ENCODE peak calls at places on chromosomes 12 and 14, in four cellular contexts. One of them, this sample, is unnamed.

GRCh38 chr12:93740721-93741120 is 63.5 kb downstream of the CRADD start:
- DNase-seq in NCI-H2081 treated with DMSO at 0.1 percent for 48 hours: no peak
- DNase-seq in AG10803: peak; percentile 47
- DNase-seq in tibial artery: no peak
- DNase-seq in this sample: no peak

GRCh38 chr14:102875652-102876051 is 46.8 kb upstream of the AMN start:
- DNase-seq in NCI-H2081 treated with DMSO at 0.1 percent for 48 hours: no peak
- DNase-seq in AG10803: no peak
- DNase-seq in tibial artery: no peak
- DNase-seq in this sample: no peak

GRCh38 chr14:57883061-57883460 is 17.2 kb upstream of the SLC35F4 start:
- DNase-seq in NCI-H2081 treated with DMSO at 0.1 percent for 48 hours: no peak
- DNase-seq in AG10803: peak; percentile 77
- DNase-seq in tibial artery: no peak
- DNase-seq in this sample: no peak

GRCh38 chr14:68931063-68931462 is 48.0 kb downstream of the ACTN1 start:
- DNase-seq in NCI-H2081 treated with DMSO at 0.1 percent for 48 hours: no peak
- DNase-seq in AG10803: no peak
- DNase-seq in tibial artery: no peak
- DNase-seq in this sample: no peak

GRCh38 chr14:90553921-90554336 is 157.1 kb downstream of the CALM1 start:
- DNase-seq in NCI-H2081 treated with DMSO at 0.1 percent for 48 hours: no peak
- DNase-seq in AG10803: no peak
- DNase-seq in tibial artery: no peak
- DNase-seq in this sample: no peak

GRCh38 chr12:53174881-53175491 is 5.5 kb upstream of the ZNF740 start:
- DNase-seq in NCI-H2081 treated with DMSO at 0.1 percent for 48 hours: peak; percentile 38
- DNase-seq in AG10803: peak; percentile 45
- DNase-seq in tibial artery: no peak
- DNase-seq in this sample: no peak

GRCh38 chr12:92242917-92243316 is 97.3 kb upstream of the BTG1 start:
- DNase-seq in NCI-H2081 treated with DMSO at 0.1 percent for 48 hours: no peak
- DNase-seq in AG10803: peak; percentile 87
- DNase-seq in tibial artery: no peak
- DNase-seq in this sample: no peak

GRCh38 chr12:47017901-47018479 is 61.4 kb upstream of the PCED1B start:
- DNase-seq in NCI-H2081 treated with DMSO at 0.1 percent for 48 hours: no peak
- DNase-seq in AG10803: peak; percentile 77
- DNase-seq in tibial artery: no peak
- DNase-seq in this sample: no peak

GRCh38 chr14:75979641-75980422 is 2.0 kb downstream of the TGFB3 start:
- DNase-seq in NCI-H2081 treated with DMSO at 0.1 percent for 48 hours: no peak
- DNase-seq in AG10803: no peak
- DNase-seq in tibial artery: peak; percentile 58
- DNase-seq in this sample: no peak

GRCh38 chr12:109126781-109127180 is 10.4 kb downstream of the ACACB start:
- DNase-seq in NCI-H2081 treated with DMSO at 0.1 percent for 48 hours: no peak
- DNase-seq in AG10803: peak; percentile 55
- DNase-seq in tibial artery: no peak
- DNase-seq in this sample: no peak

GRCh38 chr14:33363687-33364086 is 425.0 kb downstream of the NPAS3 start:
- DNase-seq in NCI-H2081 treated with DMSO at 0.1 percent for 48 hours: no peak
- DNase-seq in AG10803: peak; percentile 43
- DNase-seq in tibial artery: no peak
- DNase-seq in this sample: no peak

GRCh38 chr12:123115409-123116111 is 35.3 kb downstream of the PITPNM2 start:
- DNase-seq in NCI-H2081 treated with DMSO at 0.1 percent for 48 hours: no peak
- DNase-seq in AG10803: peak; percentile 97
- DNase-seq in tibial artery: peak; percentile 83
- DNase-seq in this sample: no peak

GRCh38 chr14:103427485-103428443 is 42.5 kb downstream of the MARK3 start:
- DNase-seq in NCI-H2081 treated with DMSO at 0.1 percent for 48 hours: no peak
- DNase-seq in AG10803: peak; percentile 77
- DNase-seq in tibial artery: no peak
- DNase-seq in this sample: no peak

GRCh38 chr14:52835122-52835903 is 43.9 kb upstream of the GNPNAT1 start:
- DNase-seq in NCI-H2081 treated with DMSO at 0.1 percent for 48 hours: peak; percentile 37
- DNase-seq in AG10803: peak; percentile 45
- DNase-seq in tibial artery: no peak
- DNase-seq in this sample: peak; percentile 50

GRCh38 chr14:65238456-65238855 is 136.1 kb upstream of the MAX start:
- DNase-seq in NCI-H2081 treated with DMSO at 0.1 percent for 48 hours: no peak
- DNase-seq in AG10803: peak; percentile 94
- DNase-seq in tibial artery: no peak
- DNase-seq in this sample: no peak

GRCh38 chr12:12979731-12980259 is 20.3 kb downstream of the HEBP1 start:
- DNase-seq in NCI-H2081 treated with DMSO at 0.1 percent for 48 hours: no peak
- DNase-seq in AG10803: peak; percentile 96
- DNase-seq in tibial artery: no peak
- DNase-seq in this sample: no peak

GRCh38 chr14:93137864-93138263 is 22.1 kb upstream of the ITPK1 start:
- DNase-seq in NCI-H2081 treated with DMSO at 0.1 percent for 48 hours: no peak
- DNase-seq in AG10803: no peak
- DNase-seq in tibial artery: no peak
- DNase-seq in this sample: no peak

GRCh38 chr12:104177663-104178501 is 37.7 kb upstream of the TXNRD1 start:
- DNase-seq in NCI-H2081 treated with DMSO at 0.1 percent for 48 hours: no peak
- DNase-seq in AG10803: peak; percentile 99
- DNase-seq in tibial artery: peak; percentile 93
- DNase-seq in this sample: peak; percentile 26

GRCh38 chr14:23147676-23148075 is 28.6 kb upstream of the CEBPE start:
- DNase-seq in NCI-H2081 treated with DMSO at 0.1 percent for 48 hours: no peak
- DNase-seq in AG10803: peak; percentile 41
- DNase-seq in tibial artery: no peak
- DNase-seq in this sample: no peak

GRCh38 chr12:17528394-17528793 is 561.6 kb downstream of the RERGL start:
- DNase-seq in NCI-H2081 treated with DMSO at 0.1 percent for 48 hours: no peak
- DNase-seq in AG10803: no peak
- DNase-seq in tibial artery: no peak
- DNase-seq in this sample: no peak

GRCh38 chr12:113174461-113175384 is 10.6 kb downstream of the DDX54 start:
- DNase-seq in NCI-H2081 treated with DMSO at 0.1 percent for 48 hours: no peak
- DNase-seq in AG10803: peak; percentile 54
- DNase-seq in tibial artery: peak; percentile 71
- DNase-seq in this sample: peak; percentile 81

GRCh38 chr12:42589465-42590323 is at the start of gene PRICKLE1:
- DNase-seq in NCI-H2081 treated with DMSO at 0.1 percent for 48 hours: no peak
- DNase-seq in AG10803: peak; percentile 36
- DNase-seq in tibial artery: no peak
- DNase-seq in this sample: peak; percentile 33

GRCh38 chr14:93962701-93963601 is 13.4 kb downstream of the ASB2 start:
- DNase-seq in NCI-H2081 treated with DMSO at 0.1 percent for 48 hours: no peak
- DNase-seq in AG10803: no peak
- DNase-seq in tibial artery: no peak
- DNase-seq in this sample: no peak

GRCh38 chr14:65303185-65303901 is 109.2 kb upstream of the FUT8 start:
- DNase-seq in NCI-H2081 treated with DMSO at 0.1 percent for 48 hours: no peak
- DNase-seq in AG10803: peak; percentile 21
- DNase-seq in tibial artery: no peak
- DNase-seq in this sample: no peak

GRCh38 chr14:28272270-28272669 is 494.3 kb upstream of the FOXG1 start:
- DNase-seq in NCI-H2081 treated with DMSO at 0.1 percent for 48 hours: no peak
- DNase-seq in AG10803: no peak
- DNase-seq in tibial artery: no peak
- DNase-seq in this sample: no peak

GRCh38 chr12:105444809-105445102 is 114.3 kb downstream of the C12orf75 start:
- DNase-seq in NCI-H2081 treated with DMSO at 0.1 percent for 48 hours: no peak
- DNase-seq in AG10803: no peak
- DNase-seq in tibial artery: no peak
- DNase-seq in this sample: no peak

GRCh38 chr12:12645485-12645884 is 33.8 kb downstream of the CREBL2 start:
- DNase-seq in NCI-H2081 treated with DMSO at 0.1 percent for 48 hours: no peak
- DNase-seq in AG10803: peak; percentile 43
- DNase-seq in tibial artery: no peak
- DNase-seq in this sample: peak; percentile 28

GRCh38 chr12:64627781-64628180 is 17.5 kb downstream of the RASSF3 start:
- DNase-seq in NCI-H2081 treated with DMSO at 0.1 percent for 48 hours: no peak
- DNase-seq in AG10803: peak; percentile 89
- DNase-seq in tibial artery: no peak
- DNase-seq in this sample: no peak

GRCh38 chr14:74401504-74402241 is 24.3 kb downstream of the SYNDIG1L start:
- DNase-seq in NCI-H2081 treated with DMSO at 0.1 percent for 48 hours: no peak
- DNase-seq in AG10803: no peak
- DNase-seq in tibial artery: peak; percentile 39
- DNase-seq in this sample: no peak

GRCh38 chr12:12685305-12685704 is 10.7 kb downstream of the GPR19 start:
- DNase-seq in NCI-H2081 treated with DMSO at 0.1 percent for 48 hours: no peak
- DNase-seq in AG10803: no peak
- DNase-seq in tibial artery: no peak
- DNase-seq in this sample: no peak

GRCh38 chr12:79681008-79681590 is 9.7 kb downstream of the PAWR start:
- DNase-seq in NCI-H2081 treated with DMSO at 0.1 percent for 48 hours: no peak
- DNase-seq in AG10803: peak; percentile 60
- DNase-seq in tibial artery: no peak
- DNase-seq in this sample: no peak

GRCh38 chr14:89303452-89304435 is 113.3 kb downstream of the FOXN3 start:
- DNase-seq in NCI-H2081 treated with DMSO at 0.1 percent for 48 hours: no peak
- DNase-seq in AG10803: peak; percentile 79
- DNase-seq in tibial artery: peak; percentile 76
- DNase-seq in this sample: no peak

GRCh38 chr12:115398311-115398781 is 714.4 kb upstream of the TBX3 start:
- DNase-seq in NCI-H2081 treated with DMSO at 0.1 percent for 48 hours: no peak
- DNase-seq in AG10803: peak; percentile 33
- DNase-seq in tibial artery: no peak
- DNase-seq in this sample: no peak

GRCh38 chr12:117192057-117192456 is 1.8 kb upstream of the FBXO21 start:
- DNase-seq in NCI-H2081 treated with DMSO at 0.1 percent for 48 hours: no peak
- DNase-seq in AG10803: no peak
- DNase-seq in tibial artery: no peak
- DNase-seq in this sample: no peak

GRCh38 chr14:50562841-50563240 is 2.9 kb downstream of the ATL1 start:
- DNase-seq in NCI-H2081 treated with DMSO at 0.1 percent for 48 hours: no peak
- DNase-seq in AG10803: no peak
- DNase-seq in tibial artery: no peak
- DNase-seq in this sample: no peak

GRCh38 chr14:24299255-24300191 is at the start of the genes DHRS1 and NOP9:
- DNase-seq in NCI-H2081 treated with DMSO at 0.1 percent for 48 hours: peak; percentile 28
- DNase-seq in AG10803: peak; percentile 79
- DNase-seq in tibial artery: peak; percentile 89
- DNase-seq in this sample: peak; percentile 75

This sample was measured in 8988T.